ENCODE peak calls at places on chromosome 1, in eight cellular contexts. L is lower leg skin, V is HCEC 1CT, J is AG04450, O is LoVo, K is Calu3, X is 8988T, P is hypothalamus. I is an unnamed sample.
A peak's percentile ranks its signal among the peaks of the same experiment; 100 is the strongest.

GRCh38 chr1:179083031-179083345 is 1.1 kb downstream of the TOR3A start:
- DNase-seq in P (no peak), L (no peak), O (no peak), J (no peak), K (no peak), X (no peak), V (peak; percentile 31), I (peak; percentile 59)

GRCh38 chr1:151953409-151954094 is 40.1 kb downstream of the S100A10 start:
- DNase-seq in O (no peak), J (no peak), X (no peak), V (no peak), L (no peak), P (no peak), K (no peak), I (no peak)

GRCh38 chr1:93051961-93052360 is 27.1 kb upstream of the MTF2 start:
- DNase-seq in P (no peak), L (no peak), K (no peak), X (no peak), J (no peak), V (no peak), O (no peak), I (peak; percentile 40)

GRCh38 chr1:8639165-8639564 is 178.3 kb downstream of the RERE start:
- DNase-seq in L (no peak), K (no peak), X (no peak), O (no peak), V (no peak), J (no peak), P (no peak), I (no peak)

GRCh38 chr1:208245185-208245705 is 1.1 kb upstream of the PLXNA2 start:
- DNase-seq in L (peak; percentile 97), O (peak; percentile 85), K (peak; percentile 89), X (peak; percentile 64), V (peak; percentile 86), J (peak; percentile 78), P (peak; percentile 57), I (peak; percentile 97)

GRCh38 chr1:89957063-89957462 is 37.8 kb upstream of the ZNF326 start:
- DNase-seq in P (no peak), J (no peak), O (no peak), L (no peak), X (no peak), V (no peak), K (no peak), I (no peak)

GRCh38 chr1:160643138-160643537 is 3.7 kb downstream of the SLAMF1 start:
- DNase-seq in O (no peak), P (no peak), V (no peak), J (no peak), X (no peak), K (no peak), L (no peak), I (no peak)

GRCh38 chr1:82921759-82922158 is 1077.2 kb downstream of the TTLL7 start:
- DNase-seq in P (no peak), J (no peak), K (no peak), L (no peak), V (no peak), O (no peak), X (no peak), I (no peak)

GRCh38 chr1:12014141-12014981 is 4.9 kb upstream of the MIIP start:
- DNase-seq in K (no peak), O (no peak), P (no peak), V (no peak), X (no peak), J (no peak), L (no peak), I (no peak)

GRCh38 chr1:162074548-162074947 is 5.1 kb downstream of the NOS1AP start:
- DNase-seq in X (no peak), P (no peak), K (peak; percentile 74), L (no peak), V (no peak), J (no peak), O (peak; percentile 91), I (peak; percentile 52)

GRCh38 chr1:54995835-54996234 is 2.9 kb upstream of the BSND start:
- DNase-seq in J (no peak), P (no peak), L (no peak), K (no peak), V (no peak), O (no peak), X (no peak), I (no peak)

GRCh38 chr1:8473892-8474300 is 156.0 kb downstream of the SLC45A1 start:
- DNase-seq in X (no peak), L (no peak), O (no peak), P (no peak), J (no peak), K (no peak), V (no peak), I (peak; percentile 82)

GRCh38 chr1:6831368-6831767 is 46.1 kb downstream of the CAMTA1 start:
- DNase-seq in P (no peak), X (no peak), V (no peak), K (no peak), L (no peak), J (no peak), O (no peak), I (no peak)

GRCh38 chr1:46735708-46736324 is 16.9 kb upstream of the EFCAB14 start:
- DNase-seq in P (no peak), K (peak; percentile 66), V (peak; percentile 59), X (no peak), O (peak; percentile 56), J (peak; percentile 27), L (no peak), I (no peak)

GRCh38 chr1:27341525-27342252 is at the start of gene SYTL1:
- DNase-seq in P (no peak), X (peak; percentile 74), L (no peak), K (peak; percentile 79), V (peak; percentile 32), J (no peak), O (no peak), I (peak; percentile 82)

GRCh38 chr1:9352364-9353140 is 59.9 kb downstream of the SPSB1 start:
- DNase-seq in V (no peak), P (no peak), O (no peak), J (no peak), L (no peak), X (no peak), K (no peak), I (no peak)

GRCh38 chr1:24139846-24140425 is 3.0 kb downstream of the IL22RA1 start:
- DNase-seq in X (no peak), J (no peak), L (no peak), K (no peak), O (no peak), V (no peak), P (no peak), I (no peak)

GRCh38 chr1:9710037-9710436 is 58.5 kb downstream of the PIK3CD start:
- DNase-seq in X (no peak), O (no peak), P (no peak), J (no peak), K (no peak), V (no peak), L (no peak), I (no peak)

GRCh38 chr1:230243146-230243545 is 176.1 kb downstream of the GALNT2 start:
- DNase-seq in P (no peak), L (no peak), V (no peak), X (no peak), K (no peak), O (no peak), J (no peak), I (no peak)

GRCh38 chr1:31626451-31627202 is 9.1 kb downstream of the HCRTR1 start:
- DNase-seq in L (no peak), P (no peak), K (no peak), J (no peak), X (no peak), V (no peak), O (no peak), I (no peak)

GRCh38 chr1:94871031-94871430 is 50.9 kb downstream of the SLC44A3 start:
- DNase-seq in O (no peak), L (no peak), V (no peak), X (no peak), K (no peak), P (no peak), J (no peak), I (no peak)

GRCh38 chr1:109787211-109787844 is 23.6 kb upstream of the EPS8L3 start:
- DNase-seq in J (no peak), V (peak; percentile 37), X (no peak), O (peak; percentile 25), L (peak; percentile 68), P (no peak), K (no peak), I (no peak)

GRCh38 chr1:225713281-225713680 is 60.4 kb upstream of the ENAH start:
- DNase-seq in P (no peak), O (no peak), L (no peak), K (no peak), V (no peak), X (no peak), J (no peak), I (no peak)

GRCh38 chr1:228141082-228141870 is 1.2 kb downstream of the GUK1 start:
- DNase-seq in K (peak; percentile 45), L (peak; percentile 91), X (peak; percentile 51), V (no peak), J (no peak), P (no peak), O (no peak), I (peak; percentile 24)

GRCh38 chr1:199336745-199337640 is 690.5 kb upstream of the NR5A2 start:
- DNase-seq in P (no peak), L (no peak), X (no peak), V (no peak), O (no peak), K (no peak), J (no peak), I (peak; percentile 12)

GRCh38 chr1:172085372-172085771 is 244.1 kb downstream of the DNM3 start:
- DNase-seq in V (no peak), L (no peak), J (no peak), K (no peak), X (no peak), P (no peak), O (no peak), I (peak; percentile 20)

GRCh38 chr1:116326486-116326885 is 46.6 kb upstream of the ATP1A1 start:
- DNase-seq in V (no peak), P (no peak), K (no peak), O (no peak), J (no peak), L (no peak), X (no peak), I (no peak)

GRCh38 chr1:151157067-151157531 is 650 bp downstream of the TNFAIP8L2 start:
- DNase-seq in L (no peak), O (no peak), K (no peak), P (no peak), J (no peak), X (no peak), V (no peak), I (no peak)

GRCh38 chr1:198079432-198079951 is 77.3 kb upstream of the NEK7 start:
- DNase-seq in J (no peak), V (no peak), P (no peak), X (no peak), L (no peak), K (no peak), O (no peak), I (peak; percentile 23)

GRCh38 chr1:113981962-113982931 is 3.0 kb downstream of the OLFML3 start:
- DNase-seq in V (peak; percentile 86), O (no peak), P (no peak), L (peak; percentile 93), J (peak; percentile 53), X (no peak), K (peak; percentile 6), I (no peak)

GRCh38 chr1:170032531-170033295 is 41.8 kb downstream of the KIFAP3 start:
- DNase-seq in K (no peak), V (peak; percentile 71), X (no peak), J (no peak), O (no peak), P (no peak), L (no peak), I (no peak)

GRCh38 chr1:52368383-52369172 is 2.6 kb upstream of the CC2D1B start:
- DNase-seq in K (peak; percentile 84), O (peak; percentile 73), X (peak; percentile 68), J (no peak), P (peak; percentile 6), L (peak; percentile 85), V (peak; percentile 33), I (peak; percentile 81)

GRCh38 chr1:14853518-14853917 is 255.0 kb downstream of the KAZN start:
- DNase-seq in O (no peak), J (no peak), K (no peak), P (no peak), X (no peak), L (no peak), V (no peak), I (no peak)

GRCh38 chr1:36990928-36991327 is 43.4 kb downstream of the GRIK3 start:
- DNase-seq in O (no peak), X (no peak), P (no peak), K (no peak), L (no peak), J (no peak), V (no peak), I (no peak)